ENCODE peak calls at places on chromosomes 5 and 9, in eight cellular contexts. Y is uterus, P is OCI-LY7, T is right cardiac atrium, H is IMR-90, V is GM23248, G is fibroblast of lung, N is aorta. M is an unnamed sample. For H3K9me3 and H3K4me1, the result is how much of the 10 kb centered on the place peaks cover.

GRCh38 chr5:91020065-91020800 is 362.9 kb downstream of the ARRDC3 start:
- DNase-seq in N (no peak), G (peak), Y (no peak), H (peak), V (peak), T (no peak), P (no peak), M (no peak)

GRCh38 chr5:160800375-160800774 is 51.6 kb downstream of the ATP10B start:
- DNase-seq in T (no peak), P (no peak), V (no peak), H (no peak), Y (no peak), G (no peak), N (no peak), M (no peak)

GRCh38 chr9:32820322-32820721 is 37.0 kb downstream of the TMEM215 start:
- DNase-seq in G (no peak), V (no peak), P (no peak), T (no peak), Y (no peak), N (no peak), H (no peak), M (no peak)

GRCh38 chr9:109590945-109591344 is 92.8 kb upstream of the PTPN3 start:
- DNase-seq in H (no peak), T (peak), G (no peak), V (no peak), N (peak), Y (no peak), P (no peak), M (no peak)

GRCh38 chr5:67350185-67350584 is 153.6 kb upstream of the CD180 start:
- DNase-seq in T (peak), G (no peak), P (no peak), Y (no peak), H (no peak), N (no peak), V (peak), M (no peak)

GRCh38 chr9:94783121-94783664 is 56.7 kb downstream of the AOPEP start:
- DNase-seq in H (peak), P (peak), G (peak), Y (peak), T (peak), V (peak), N (peak), M (peak)

GRCh38 chr5:126959188-126959587 is 71.2 kb downstream of the MARCHF3 start:
- DNase-seq in G (no peak), P (no peak), Y (no peak), H (no peak), V (no peak), N (no peak), T (no peak), M (no peak)

GRCh38 chr5:73311291-73312110 is 137.1 kb downstream of the FOXD1 start:
- DNase-seq in V (peak), H (peak), Y (no peak), N (peak), P (no peak), G (peak), T (peak), M (peak)

GRCh38 chr9:107480386-107480789 is 9.2 kb downstream of the KLF4 start:
- DNase-seq in N (peak), T (peak), G (peak), H (peak), V (peak), Y (peak), P (no peak), M (no peak)

GRCh38 chr5:18699681-18700080 is 1065.4 kb downstream of the TAF11L14 start:
- DNase-seq in P (no peak), H (no peak), T (no peak), Y (no peak), N (no peak), V (no peak), G (no peak), M (no peak)

GRCh38 chr5:168786142-168786541 is 207.0 kb upstream of the PANK3 start:
- DNase-seq in H (no peak), P (no peak), T (no peak), Y (no peak), N (no peak), G (no peak), V (peak), M (peak)

GRCh38 chr9:131080589-131080988 is 15.7 kb upstream of the AIF1L start:
- DNase-seq in G (no peak), Y (no peak), N (no peak), H (no peak), V (no peak), P (no peak), T (no peak), M (no peak)

GRCh38 chr5:109105631-109106267 is 304.0 kb downstream of the PJA2 start:
- DNase-seq in G (peak), T (no peak), N (no peak), V (peak), H (peak), Y (no peak), P (no peak), M (peak)

GRCh38 chr5:99187611-99188010 is 258.8 kb upstream of the CHD1 start:
- DNase-seq in Y (no peak), V (no peak), G (no peak), N (no peak), P (no peak), H (no peak), T (no peak), M (peak)

GRCh38 chr5:139667001-139667729 is 19.0 kb downstream of the CXXC5 start:
- DNase-seq in V (peak), G (no peak), T (peak), Y (no peak), N (no peak), P (peak), H (no peak), M (no peak)
- H3K4me3 ChIP-seq in V (no peak), G (no peak), T (no peak), Y (no peak), N (no peak), P (peak), H (no peak), M (no peak)

GRCh38 chr5:26519245-26519644 is 519.1 kb downstream of the CDH9 start:
- DNase-seq in H (no peak), G (no peak), P (no peak), V (no peak), N (no peak), Y (no peak), T (no peak), M (no peak)
- H3K9me3 ChIP-seq in H (under half), G (under half), P (under half), V (under half), N (under half), Y (under half), T (under half), M (under half)

DNA sequence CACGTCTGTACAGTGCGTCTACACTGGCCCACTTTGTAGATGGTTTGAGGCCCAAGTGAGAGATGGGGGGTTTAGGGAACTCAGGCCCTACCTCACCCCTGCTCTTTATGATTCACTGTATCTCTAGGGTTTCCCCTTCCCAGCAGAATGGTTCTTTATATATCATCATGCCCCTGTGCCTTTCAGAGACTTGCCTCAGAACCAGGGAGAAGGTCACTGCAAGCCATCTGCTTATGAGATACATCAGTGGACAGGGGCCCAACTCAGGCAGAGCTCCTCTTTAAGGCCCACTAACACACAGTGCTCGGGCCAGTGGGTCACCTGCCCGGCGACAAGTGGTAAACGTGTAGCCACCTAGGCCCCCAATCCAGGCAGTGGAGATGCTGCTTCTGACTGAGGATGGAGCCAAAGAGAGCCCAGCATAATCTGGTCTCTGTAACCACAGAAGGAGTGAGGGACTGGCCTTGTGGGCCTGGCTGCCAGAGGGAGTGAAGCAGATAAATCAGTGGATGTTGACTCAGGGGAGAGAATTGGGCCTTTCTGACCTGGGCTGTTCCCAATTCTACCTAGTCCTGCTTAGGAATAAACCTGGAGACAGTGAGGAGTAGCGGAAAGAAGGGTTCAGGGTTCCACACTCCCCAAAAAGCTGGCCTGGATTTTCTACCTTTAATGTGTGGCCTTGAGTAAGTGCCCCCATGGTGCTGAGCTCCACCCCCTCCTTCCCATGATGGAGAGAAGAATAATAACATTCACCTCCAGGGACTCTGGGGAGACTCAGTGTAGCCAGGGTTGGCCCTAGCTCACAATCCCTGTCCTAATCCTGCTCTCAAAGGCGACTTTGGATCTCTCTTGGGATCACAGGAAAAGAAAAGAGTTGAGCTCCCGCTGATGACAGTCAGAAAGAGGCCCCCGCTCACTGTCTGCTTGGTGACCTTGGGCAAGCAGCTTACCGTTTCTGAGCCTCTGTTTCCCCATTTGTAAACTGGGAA is 2.8 kb upstream of the DUSP1 start:
- DNase-seq in V (peak), H (peak), N (no peak), G (peak), T (no peak), Y (peak), P (no peak), M (no peak)
- H3K4me1 ChIP-seq in V (half or more), H (under half), N (under half), G (under half), T (under half), Y (under half), P (under half), M (under half)

DNA sequence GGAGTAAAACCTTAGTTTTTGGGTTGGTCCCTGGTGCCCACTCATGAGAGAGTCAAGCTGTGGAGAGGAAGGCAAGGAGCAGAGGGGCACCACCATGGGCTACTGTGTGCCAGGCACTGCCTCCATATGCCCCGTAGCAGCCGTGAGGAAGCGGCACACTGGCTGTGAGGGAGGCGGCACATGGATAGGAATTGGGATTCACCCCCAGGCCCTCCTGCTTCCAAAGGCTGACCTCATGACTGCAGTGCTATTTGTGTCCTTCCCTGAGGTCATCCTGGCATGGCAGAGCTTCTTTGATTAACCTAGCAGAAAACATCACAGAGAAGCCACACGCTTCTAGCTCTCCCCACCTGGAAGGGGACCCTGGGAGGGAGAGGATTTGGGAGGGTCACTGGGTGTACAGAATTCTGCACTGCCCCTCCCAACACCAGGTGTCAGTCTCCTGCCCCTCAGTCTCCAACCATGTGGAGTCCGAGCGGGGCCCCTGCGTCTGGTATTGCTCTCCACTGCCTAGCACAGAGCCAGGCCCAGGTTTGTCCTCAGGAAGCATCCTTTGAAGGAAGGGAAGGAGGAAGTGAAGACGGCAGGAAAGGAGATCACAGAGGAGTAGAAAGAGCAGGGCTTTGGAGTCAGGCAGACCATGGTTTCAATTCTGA is 109.9 kb downstream of the RGS3 start:
- DNase-seq in H (no peak), T (peak), Y (peak), V (no peak), P (no peak), G (no peak), N (no peak), M (no peak)
- H3K4me3 ChIP-seq in H (no peak), T (no peak), Y (no peak), V (no peak), P (no peak), G (no peak), N (no peak), M (no peak)